ENCODE peak calls at places on chromosomes 6 and 20, in six cellular contexts. One of them, this sample, is unnamed.

GRCh38 chr6:157386454-157386853 is 5.5 kb downstream of the ZDHHC14 start:
- DNase-seq in DMS79: no peak
- DNase-seq in left lung: no peak
- DNase-seq in DMS 273 treated with DMSO at 0.1 percent for 48 hours: no peak
- DNase-seq in NCI-H524: no peak
- DNase-seq in GM06990: no peak
- DNase-seq in this sample: no peak

GRCh38 chr6:3843379-3844096 is 5.6 kb upstream of the FAM50B start:
- DNase-seq in DMS79: no peak
- DNase-seq in left lung: no peak
- DNase-seq in DMS 273 treated with DMSO at 0.1 percent for 48 hours: no peak
- DNase-seq in NCI-H524: peak
- DNase-seq in GM06990: no peak
- DNase-seq in this sample: no peak

GRCh38 chr6:33718713-33719112 is 7.2 kb upstream of the UQCC2 start:
- DNase-seq in DMS79: no peak
- DNase-seq in left lung: no peak
- DNase-seq in DMS 273 treated with DMSO at 0.1 percent for 48 hours: no peak
- DNase-seq in NCI-H524: no peak
- DNase-seq in GM06990: no peak
- DNase-seq in this sample: peak

GRCh38 chr20:47843886-47844567 is 58.7 kb upstream of the SULF2 start:
- DNase-seq in DMS79: no peak
- DNase-seq in left lung: no peak
- DNase-seq in DMS 273 treated with DMSO at 0.1 percent for 48 hours: no peak
- DNase-seq in NCI-H524: no peak
- DNase-seq in GM06990: no peak
- DNase-seq in this sample: no peak

GRCh38 chr6:158008894-158009891 is 27.5 kb downstream of the SYNJ2 start:
- DNase-seq in DMS79: peak
- DNase-seq in left lung: peak
- DNase-seq in DMS 273 treated with DMSO at 0.1 percent for 48 hours: peak
- DNase-seq in NCI-H524: peak
- DNase-seq in GM06990: no peak
- DNase-seq in this sample: peak

GRCh38 chr20:45972500-45973183 is 639 bp upstream of the ZNF335 start:
- DNase-seq in DMS79: peak
- DNase-seq in left lung: peak
- DNase-seq in DMS 273 treated with DMSO at 0.1 percent for 48 hours: no peak
- DNase-seq in NCI-H524: no peak
- DNase-seq in GM06990: no peak
- DNase-seq in this sample: peak

GRCh38 chr6:37123957-37124729 is 45.8 kb upstream of the PIM1 start:
- DNase-seq in DMS79: no peak
- DNase-seq in left lung: no peak
- DNase-seq in DMS 273 treated with DMSO at 0.1 percent for 48 hours: no peak
- DNase-seq in NCI-H524: no peak
- DNase-seq in GM06990: no peak
- DNase-seq in this sample: no peak

GRCh38 chr6:113825776-113826175 is 31.4 kb upstream of the MARCKS start:
- DNase-seq in DMS79: peak
- DNase-seq in left lung: peak
- DNase-seq in DMS 273 treated with DMSO at 0.1 percent for 48 hours: peak
- DNase-seq in NCI-H524: peak
- DNase-seq in GM06990: no peak
- DNase-seq in this sample: peak

GRCh38 chr6:20564269-20564668 is 30.0 kb downstream of the CDKAL1 start:
- DNase-seq in DMS79: peak
- DNase-seq in left lung: no peak
- DNase-seq in DMS 273 treated with DMSO at 0.1 percent for 48 hours: no peak
- DNase-seq in NCI-H524: peak
- DNase-seq in GM06990: no peak
- DNase-seq in this sample: no peak

GRCh38 chr20:50314936-50315335 is 124.3 kb downstream of the CEBPB start:
- DNase-seq in DMS79: no peak
- DNase-seq in left lung: no peak
- DNase-seq in DMS 273 treated with DMSO at 0.1 percent for 48 hours: no peak
- DNase-seq in NCI-H524: no peak
- DNase-seq in GM06990: no peak
- DNase-seq in this sample: no peak

GRCh38 chr20:25022680-25023079 is 30.1 kb upstream of the APMAP start:
- DNase-seq in DMS79: no peak
- DNase-seq in left lung: peak
- DNase-seq in DMS 273 treated with DMSO at 0.1 percent for 48 hours: no peak
- DNase-seq in NCI-H524: no peak
- DNase-seq in GM06990: no peak
- DNase-seq in this sample: peak

GRCh38 chr6:127119361-127120108 is 1.1 kb downstream of the RSPO3 start:
- DNase-seq in DMS79: no peak
- DNase-seq in left lung: peak
- DNase-seq in DMS 273 treated with DMSO at 0.1 percent for 48 hours: no peak
- DNase-seq in NCI-H524: peak
- DNase-seq in GM06990: peak
- DNase-seq in this sample: peak

GRCh38 chr6:121522265-121522664 is 86.8 kb downstream of the GJA1 start:
- DNase-seq in DMS79: no peak
- DNase-seq in left lung: no peak
- DNase-seq in DMS 273 treated with DMSO at 0.1 percent for 48 hours: no peak
- DNase-seq in NCI-H524: no peak
- DNase-seq in GM06990: no peak
- DNase-seq in this sample: no peak

GRCh38 chr6:17525637-17526036 is 74.5 kb upstream of the FAM8A1 start:
- DNase-seq in DMS79: no peak
- DNase-seq in left lung: no peak
- DNase-seq in DMS 273 treated with DMSO at 0.1 percent for 48 hours: no peak
- DNase-seq in NCI-H524: no peak
- DNase-seq in GM06990: no peak
- DNase-seq in this sample: no peak

GRCh38 chr20:17520583-17520982 is 10.6 kb downstream of the BFSP1 start:
- DNase-seq in DMS79: no peak
- DNase-seq in left lung: no peak
- DNase-seq in DMS 273 treated with DMSO at 0.1 percent for 48 hours: no peak
- DNase-seq in NCI-H524: no peak
- DNase-seq in GM06990: no peak
- DNase-seq in this sample: no peak

GRCh38 chr20:50029697-50030428 is 47.1 kb downstream of the SNAI1 start:
- DNase-seq in DMS79: no peak
- DNase-seq in left lung: no peak
- DNase-seq in DMS 273 treated with DMSO at 0.1 percent for 48 hours: no peak
- DNase-seq in NCI-H524: no peak
- DNase-seq in GM06990: no peak
- DNase-seq in this sample: no peak

GRCh38 chr6:155638200-155638599 is 182.6 kb upstream of the NOX3 start:
- DNase-seq in DMS79: no peak
- DNase-seq in left lung: no peak
- DNase-seq in DMS 273 treated with DMSO at 0.1 percent for 48 hours: no peak
- DNase-seq in NCI-H524: no peak
- DNase-seq in GM06990: no peak
- DNase-seq in this sample: no peak

GRCh38 chr20:11372831-11373230 is 544.9 kb upstream of the BTBD3 start:
- DNase-seq in DMS79: no peak
- DNase-seq in left lung: no peak
- DNase-seq in DMS 273 treated with DMSO at 0.1 percent for 48 hours: no peak
- DNase-seq in NCI-H524: no peak
- DNase-seq in GM06990: no peak
- DNase-seq in this sample: no peak

This sample was measured in upper lobe of right lung.